ENCODE peak calls at places on chromosomes 13 and 19, in four cellular contexts. B is hippocampal formation, E is head of caudate nucleus, X is germinal center. R is an unnamed sample.
A peak's percentile ranks its signal among the peaks of the same experiment; 100 is the strongest.

GRCh38 chr13:113399755-113400149 is 35.8 kb upstream of the GRTP1 start:
- DNase-seq in B (no peak), E (no peak), X (no peak), R (no peak)

GRCh38 chr13:69857188-69857821 is 250.3 kb upstream of the ATXN8OS start:
- DNase-seq in B (no peak), E (no peak), X (no peak), R (peak; percentile 24)

GRCh38 chr13:37747071-37747612 is 122.4 kb downstream of the TRPC4 start:
- DNase-seq in B (no peak), E (no peak), X (no peak), R (no peak)

GRCh38 chr13:27131202-27131623 is 40.4 kb downstream of the USP12 start:
- DNase-seq in B (no peak), E (peak; percentile 42), X (peak; percentile 15), R (no peak)

GRCh38 chr13:97058417-97058816 is 64.1 kb upstream of the OXGR1 start:
- DNase-seq in B (no peak), E (no peak), X (no peak), R (no peak)

GRCh38 chr19:294341-294818 is 3.2 kb upstream of the PLPP2 start:
- DNase-seq in B (no peak), E (peak; percentile 16), X (no peak), R (no peak)

GRCh38 chr13:72462726-72463125 is 264.7 kb downstream of the MZT1 start:
- DNase-seq in B (no peak), E (no peak), X (no peak), R (no peak)

GRCh38 chr13:97165527-97166425 is 56.4 kb upstream of the MBNL2 start:
- DNase-seq in B (no peak), E (no peak), X (no peak), R (no peak)

GRCh38 chr13:39105110-39105509 is 66.9 kb downstream of the NHLRC3 start:
- DNase-seq in B (no peak), E (no peak), X (no peak), R (no peak)